ENCODE peak calls at places on chromosomes 3 and 15, in eight cellular contexts. D is left cardiac atrium; B is stimulated activated naive CD8-positive, alpha-beta T cell treated with anti-CD3 and anti-CD28 coated beads, Interleukin-15, amount 100 ng/mL, for 72 hours; J is activated T-cell treated with anti-CD3 and anti-CD28 coated beads, Interleukin-2, amount 50 U/mL, for 72 hours; F is NCI-H1436; N is stimulated activated CD8-positive, alpha-beta memory T cell treated with anti-CD3 and anti-CD28 coated beads, Interleukin-2, amount 100 ng/mL, for 48 hours; T is osteocyte; G is NCI-H226. Z is an unnamed sample.
A peak's percentile ranks its signal among the peaks of the same experiment; 100 is the strongest.

GRCh38 chr3:24201301-24201700 is 256.2 kb downstream of the NR1D2 start:
- DNase-seq in J (no peak), F (no peak), N (no peak), D (no peak), B (no peak), G (no peak), T (no peak), Z (no peak)

GRCh38 chr15:90028376-90028775 is 27.3 kb downstream of the ZNF710 start:
- DNase-seq in G (no peak), D (no peak), J (no peak), F (no peak), N (no peak), T (no peak), B (no peak), Z (no peak)

GRCh38 chr3:45908761-45909160 is 22.4 kb downstream of the CCR9 start:
- DNase-seq in G (no peak), J (no peak), F (no peak), N (no peak), B (no peak), T (no peak), D (no peak), Z (no peak)

GRCh38 chr3:8773941-8774542 is 4.6 kb upstream of the OXTR start:
- DNase-seq in B (no peak), D (no peak), N (no peak), F (no peak), T (no peak), G (no peak), J (no peak), Z (no peak)

GRCh38 chr15:70596354-70597055 is 166.9 kb downstream of the UACA start:
- DNase-seq in B (no peak), T (peak; percentile 7), J (peak; percentile 43), D (no peak), G (peak; percentile 85), F (no peak), N (no peak), Z (peak; percentile 44)

GRCh38 chr15:68729789-68730201 is 90.9 kb downstream of the ANP32A start:
- DNase-seq in D (peak; percentile 45), F (no peak), G (peak; percentile 76), B (no peak), T (no peak), J (no peak), N (no peak), Z (no peak)

GRCh38 chr3:67017211-67017610 is 19.1 kb downstream of the KBTBD8 start:
- DNase-seq in J (no peak), F (no peak), T (no peak), G (peak; percentile 16), D (no peak), B (no peak), N (no peak), Z (no peak)

GRCh38 chr3:160343132-160343531 is 55.9 kb downstream of the IFT80 start:
- DNase-seq in T (no peak), J (no peak), B (no peak), D (no peak), G (no peak), N (no peak), F (peak; percentile 17), Z (no peak)

GRCh38 chr15:90249123-90249863 is at the start of gene TTLL13:
- DNase-seq in F (peak; percentile 87), J (peak; percentile 91), N (peak; percentile 89), D (peak; percentile 98), G (peak; percentile 85), T (peak; percentile 98), B (peak; percentile 70), Z (no peak)

GRCh38 chr3:12508316-12508715 is 24.0 kb downstream of the TSEN2 start:
- DNase-seq in N (no peak), D (no peak), G (peak; percentile 92), T (no peak), J (no peak), B (no peak), F (no peak), Z (peak; percentile 92)

GRCh38 chr15:96333194-96334016 is 2.9 kb downstream of the NR2F2 start:
- DNase-seq in J (no peak), B (no peak), F (no peak), N (no peak), T (no peak), D (no peak), G (peak; percentile 14), Z (no peak)

GRCh38 chr3:177185035-177185574 is 12.2 kb downstream of the TBL1XR1 start:
- DNase-seq in F (no peak), B (no peak), T (no peak), N (no peak), G (no peak), J (no peak), D (no peak), Z (no peak)